ENCODE peak calls at places on chromosome 19, in nine cellular contexts. One of them, this sample, is unnamed.

GRCh38 chr19:45170146-45171106 is 7.6 kb downstream of the TRAPPC6A start:
- DNase-seq in GM23338: no peak
- DNase-seq in activated gamma-delta T cell treated with Interleukin-2 at 50 U/mL for 16 hours: no peak
- DNase-seq in AG04450: no peak
- DNase-seq in posterior vena cava: no peak
- DNase-seq in CD8-positive, alpha-beta memory T cell: no peak
- DNase-seq in hypothalamus: no peak
- DNase-seq in neural crest cell: no peak
- DNase-seq in foreskin fibroblast: no peak
- DNase-seq in this sample: no peak

GRCh38 chr19:33125929-33126388 is 6.0 kb upstream of the WDR88 start:
- DNase-seq in activated gamma-delta T cell treated with Interleukin-2 at 50 U/mL for 16 hours: peak
- DNase-seq in posterior vena cava: no peak
- DNase-seq in CD8-positive, alpha-beta memory T cell: peak
- DNase-seq in AG04450: peak
- DNase-seq in hypothalamus: no peak
- DNase-seq in GM23338: peak
- DNase-seq in foreskin fibroblast: peak
- DNase-seq in neural crest cell: peak
- DNase-seq in this sample: no peak

GRCh38 chr19:40685563-40685962 is 4.9 kb downstream of the NUMBL start:
- DNase-seq in neural crest cell: no peak
- DNase-seq in hypothalamus: no peak
- DNase-seq in AG04450: no peak
- DNase-seq in GM23338: no peak
- DNase-seq in foreskin fibroblast: no peak
- DNase-seq in posterior vena cava: no peak
- DNase-seq in CD8-positive, alpha-beta memory T cell: no peak
- DNase-seq in activated gamma-delta T cell treated with Interleukin-2 at 50 U/mL for 16 hours: no peak
- DNase-seq in this sample: no peak

GRCh38 chr19:12838893-12839656 is 760 bp downstream of the MAST1 start:
- DNase-seq in neural crest cell: no peak
- DNase-seq in hypothalamus: no peak
- DNase-seq in GM23338: no peak
- DNase-seq in CD8-positive, alpha-beta memory T cell: peak
- DNase-seq in posterior vena cava: no peak
- DNase-seq in foreskin fibroblast: no peak
- DNase-seq in AG04450: no peak
- DNase-seq in activated gamma-delta T cell treated with Interleukin-2 at 50 U/mL for 16 hours: no peak
- DNase-seq in this sample: no peak

GRCh38 chr19:10752237-10752912 is 34.5 kb downstream of the DNM2 start:
- DNase-seq in hypothalamus: peak
- DNase-seq in AG04450: no peak
- DNase-seq in CD8-positive, alpha-beta memory T cell: no peak
- DNase-seq in posterior vena cava: no peak
- DNase-seq in GM23338: no peak
- DNase-seq in foreskin fibroblast: no peak
- DNase-seq in neural crest cell: no peak
- DNase-seq in activated gamma-delta T cell treated with Interleukin-2 at 50 U/mL for 16 hours: no peak
- DNase-seq in this sample: no peak

GRCh38 chr19:16519230-16519687 is 23.0 kb downstream of the CHERP start:
- DNase-seq in posterior vena cava: no peak
- DNase-seq in neural crest cell: no peak
- DNase-seq in GM23338: no peak
- DNase-seq in hypothalamus: no peak
- DNase-seq in activated gamma-delta T cell treated with Interleukin-2 at 50 U/mL for 16 hours: no peak
- DNase-seq in AG04450: no peak
- DNase-seq in foreskin fibroblast: no peak
- DNase-seq in CD8-positive, alpha-beta memory T cell: no peak
- DNase-seq in this sample: no peak

GRCh38 chr19:34269968-34270621 is 15.7 kb downstream of the GARRE1 start:
- DNase-seq in CD8-positive, alpha-beta memory T cell: peak
- DNase-seq in hypothalamus: no peak
- DNase-seq in AG04450: no peak
- DNase-seq in posterior vena cava: no peak
- DNase-seq in neural crest cell: no peak
- DNase-seq in activated gamma-delta T cell treated with Interleukin-2 at 50 U/mL for 16 hours: peak
- DNase-seq in foreskin fibroblast: peak
- DNase-seq in GM23338: peak
- DNase-seq in this sample: peak

GRCh38 chr19:2315818-2316353 is 7.9 kb upstream of the LINGO3 start:
- DNase-seq in activated gamma-delta T cell treated with Interleukin-2 at 50 U/mL for 16 hours: peak
- DNase-seq in posterior vena cava: peak
- DNase-seq in foreskin fibroblast: peak
- DNase-seq in hypothalamus: peak
- DNase-seq in neural crest cell: peak
- DNase-seq in AG04450: no peak
- DNase-seq in GM23338: peak
- DNase-seq in CD8-positive, alpha-beta memory T cell: no peak
- DNase-seq in this sample: no peak

GRCh38 chr19:18612051-18612771 is 459 bp upstream of the TMEM59L start:
- DNase-seq in posterior vena cava: no peak
- DNase-seq in neural crest cell: no peak
- DNase-seq in hypothalamus: no peak
- DNase-seq in CD8-positive, alpha-beta memory T cell: no peak
- DNase-seq in AG04450: no peak
- DNase-seq in activated gamma-delta T cell treated with Interleukin-2 at 50 U/mL for 16 hours: no peak
- DNase-seq in foreskin fibroblast: no peak
- DNase-seq in GM23338: peak
- DNase-seq in this sample: no peak

This sample was measured in BJ.